ENCODE peak calls at places on chromosomes 13 and 19, in seven cellular contexts. H, A, S, C, O, W and F are unnamed samples.

GRCh38 chr13:59266478-59267063 is 897.2 kb downstream of the DIAPH3 start:
- DNase-seq in A (no peak), O (no peak), H (no peak), C (no peak), W (no peak), S (no peak), F (no peak)

GRCh38 chr13:103236213-103236612 is 170.0 kb upstream of the SLC10A2 start:
- DNase-seq in W (no peak), H (peak), O (no peak), A (peak), S (no peak), C (no peak), F (no peak)

GRCh38 chr19:11159598-11160001 is 4.0 kb upstream of the SPC24 start:
- DNase-seq in W (no peak), O (no peak), A (peak), S (no peak), H (peak), C (peak), F (no peak)

GRCh38 chr19:11273288-11273687 is 11.0 kb upstream of the DOCK6 start:
- DNase-seq in A (no peak), H (no peak), S (no peak), W (no peak), C (no peak), O (no peak), F (no peak)

GRCh38 chr19:2590630-2591399 is 111.7 kb downstream of the GNG7 start:
- DNase-seq in A (no peak), H (no peak), O (no peak), S (no peak), W (no peak), C (no peak), F (no peak)

GRCh38 chr19:1747285-1748114 is 5.8 kb upstream of the ONECUT3 start:
- DNase-seq in C (no peak), H (peak), S (no peak), W (no peak), O (no peak), A (peak), F (peak)

GRCh38 chr13:106182404-106182803 is 353.1 kb downstream of the EFNB2 start:
- DNase-seq in A (peak), S (no peak), C (no peak), W (no peak), H (peak), O (no peak), F (no peak)

GRCh38 chr13:37878496-37878895 is 8.9 kb upstream of the TRPC4 start:
- DNase-seq in C (no peak), H (peak), A (peak), S (no peak), W (no peak), O (no peak), F (no peak)

GRCh38 chr13:109256866-109257760 is 529.3 kb downstream of the IRS2 start:
- DNase-seq in S (no peak), H (peak), W (peak), O (no peak), C (no peak), A (peak), F (no peak)

GRCh38 chr19:40217921-40218890 is at the start of gene TTC9B:
- DNase-seq in O (no peak), S (no peak), A (peak), H (no peak), W (no peak), C (no peak), F (peak)

GRCh38 chr19:6730153-6730804 is 7.1 kb downstream of the GPR108 start:
- DNase-seq in O (peak), H (peak), C (no peak), A (no peak), S (no peak), W (peak), F (peak)

GRCh38 chr19:18629166-18630088 is 7.4 kb upstream of the KLHL26 start:
- DNase-seq in S (peak), O (no peak), C (peak), H (peak), W (no peak), A (peak), F (no peak)

GRCh38 chr13:75365724-75366173 is 116.2 kb downstream of the TBC1D4 start:
- DNase-seq in W (no peak), C (no peak), H (peak), A (peak), O (no peak), S (no peak), F (peak)

GRCh38 chr13:112903606-112904195 is 65.3 kb upstream of the MCF2L start:
- DNase-seq in W (no peak), H (no peak), O (no peak), C (no peak), S (no peak), A (no peak), F (no peak)

GRCh38 chr13:72195044-72195704 is 328.2 kb upstream of the DACH1 start:
- DNase-seq in W (no peak), A (no peak), S (no peak), C (no peak), O (no peak), H (no peak), F (no peak)

GRCh38 chr19:2290441-2291184 is 8.6 kb upstream of the PEAK3 start:
- DNase-seq in W (no peak), C (no peak), S (no peak), A (peak), O (no peak), H (no peak), F (no peak)

GRCh38 chr13:51801631-51802099 is 2.3 kb downstream of the DHRS12 start:
- DNase-seq in A (peak), O (peak), C (peak), H (no peak), S (peak), W (peak), F (no peak)

GRCh38 chr19:4063369-4064072 is 3.2 kb downstream of the ZBTB7A start:
- DNase-seq in H (no peak), O (no peak), W (no peak), A (peak), S (no peak), C (peak), F (no peak)

GRCh38 chr19:8209111-8209964 is at the start of gene CERS4:
- DNase-seq in S (peak), O (peak), H (no peak), W (peak), A (peak), C (peak), F (peak)

DNA sequence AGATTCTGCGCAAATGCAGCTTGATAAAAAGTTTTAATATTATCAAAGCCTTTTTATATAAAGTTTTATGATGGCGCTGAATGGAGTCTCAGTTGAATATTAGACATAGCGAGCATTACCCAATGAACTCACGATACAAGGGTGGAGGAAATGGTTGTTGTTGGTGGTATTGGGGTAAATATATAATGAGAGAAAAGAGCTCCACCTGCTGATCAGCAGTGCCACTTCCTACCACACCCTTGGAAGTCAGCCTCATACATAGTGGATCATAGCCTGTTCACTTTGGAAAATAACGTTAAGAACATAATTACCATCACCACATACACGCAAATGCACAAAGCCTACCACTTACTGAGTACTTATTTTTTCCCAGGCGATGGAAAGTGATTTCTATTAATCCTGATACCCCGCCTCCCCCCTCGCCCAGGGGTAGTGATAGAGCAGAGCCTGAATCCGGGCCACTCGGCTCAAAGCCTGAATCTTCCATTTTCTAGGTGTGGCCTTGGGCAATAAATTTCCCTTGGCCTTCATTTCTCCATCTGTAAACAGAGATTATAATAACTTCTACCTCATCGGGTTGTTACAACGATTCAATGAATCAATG is 358.3 kb downstream of the KLF5 start:
- DNase-seq in H (peak), S (no peak), A (no peak), O (no peak), C (no peak), W (no peak), F (no peak)
- TF ChIP-seq CTCF in H (peak), S (peak), A (peak), O (peak), C (no peak), W (no peak), F (no peak)

DNA sequence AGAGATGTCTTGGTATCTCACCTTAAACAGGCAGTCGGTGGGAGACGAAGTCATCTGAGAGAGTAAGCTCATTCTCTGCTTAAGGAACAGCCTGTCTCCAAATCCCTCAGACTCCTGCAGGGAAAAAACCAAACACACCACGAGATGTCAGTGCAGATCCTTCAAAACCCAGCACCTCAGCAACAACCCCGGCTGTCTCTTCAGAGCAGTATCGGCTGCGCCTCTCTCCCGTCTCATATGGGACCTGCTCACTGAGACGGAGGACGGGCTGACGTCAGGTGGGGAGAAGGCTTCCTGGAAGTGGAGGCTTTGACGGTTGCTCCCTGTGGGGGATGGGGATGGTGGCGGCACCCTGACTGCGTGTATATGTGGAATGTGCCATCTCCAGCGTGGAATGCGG is 43.6 kb downstream of the ANKRD27 start:
- DNase-seq in H (no peak), A (no peak), W (no peak), O (no peak), S (no peak), C (no peak), F (no peak)
- TF ChIP-seq CTCF in H (no peak), A (no peak), W (no peak), O (no peak), S (peak), C (no peak), F (no peak)

GRCh38 chr19:29966594-29967249 is 24.7 kb downstream of the URI1 start:
- DNase-seq in O (no peak), A (peak), S (no peak), W (no peak), C (no peak), H (peak), F (no peak)
- TF ChIP-seq CTCF in O (peak), A (no peak), S (no peak), W (no peak), C (no peak), H (peak), F (no peak)

DNA sequence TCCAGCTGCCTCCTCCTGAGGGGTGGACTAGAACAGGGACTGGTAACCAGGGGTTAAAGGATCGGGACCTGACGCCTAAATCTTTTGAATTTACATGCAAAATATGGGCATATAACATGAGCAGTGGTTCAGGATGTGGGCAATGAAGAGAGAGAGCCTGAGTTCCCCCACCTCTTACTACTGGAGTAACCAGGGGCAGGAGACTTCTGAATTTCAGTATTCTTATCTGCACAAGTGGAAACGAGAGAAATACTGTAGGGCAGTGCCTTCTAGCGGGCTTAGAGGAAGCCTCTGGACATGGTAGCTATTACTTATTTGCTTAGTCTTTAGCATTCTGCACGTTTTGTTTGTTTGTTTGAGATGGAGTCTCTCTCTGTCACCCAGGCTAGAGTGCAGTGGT is 26.3 kb downstream of the BCAT2 start:
- DNase-seq in C (no peak), H (no peak), A (peak), W (no peak), O (no peak), S (no peak), F (no peak)
- TF ChIP-seq CTCF in C (no peak), H (no peak), A (no peak), W (no peak), O (peak), S (peak), F (no peak)